ENCODE peak calls at places on chromosomes 6 and 20, in four cellular contexts. A, J, E and N are unnamed samples.

GRCh38 chr20:17832236-17832635 is 132.5 kb downstream of the BANF2 start:
- DNase-seq in A (no peak), J (no peak), E (no peak), N (no peak)

GRCh38 chr6:55902796-55903195 is 27.4 kb upstream of the BMP5 start:
- DNase-seq in A (no peak), J (no peak), E (no peak), N (no peak)

GRCh38 chr20:24949756-24950127 is 673 bp downstream of the CST7 start:
- DNase-seq in A (no peak), J (no peak), E (peak; percentile 18), N (no peak)

GRCh38 chr6:42394881-42395620 is 56.7 kb downstream of the TRERF1 start:
- DNase-seq in A (no peak), J (no peak), E (no peak), N (no peak)

GRCh38 chr6:107731422-107732319 is 92.4 kb downstream of the SCML4 start:
- DNase-seq in A (no peak), J (no peak), E (no peak), N (no peak)

GRCh38 chr6:35343092-35343834 is 905 bp downstream of the PPARD start:
- DNase-seq in A (no peak), J (no peak), E (peak; percentile 80), N (no peak)

GRCh38 chr20:5654557-5654956 is 95.6 kb upstream of the SHLD1 start:
- DNase-seq in A (no peak), J (no peak), E (peak; percentile 28), N (peak; percentile 93)

GRCh38 chr20:10961651-10962288 is 288.0 kb upstream of the JAG1 start:
- DNase-seq in A (no peak), J (no peak), E (no peak), N (no peak)

GRCh38 chr6:43287717-43288679 is 10.1 kb upstream of the SLC22A7 start:
- DNase-seq in A (no peak), J (no peak), E (no peak), N (no peak)

GRCh38 chr6:72283571-72283970 is 338.3 kb upstream of the KCNQ5 start:
- DNase-seq in A (no peak), J (no peak), E (no peak), N (no peak)

GRCh38 chr6:55562318-55562717 is 16.7 kb downstream of the HMGCLL1 start:
- DNase-seq in A (no peak), J (no peak), E (no peak), N (no peak)

GRCh38 chr6:143744593-143745151 is 66.9 kb downstream of the PHACTR2 start:
- DNase-seq in A (no peak), J (no peak), E (no peak), N (peak; percentile 85)

GRCh38 chr6:43807228-43808061 is 37.4 kb downstream of the VEGFA start:
- DNase-seq in A (no peak), J (no peak), E (no peak), N (peak; percentile 60)

GRCh38 chr20:57383447-57384347 is 7.5 kb upstream of the RBM38 start:
- DNase-seq in A (no peak), J (no peak), E (no peak), N (no peak)

GRCh38 chr6:129280719-129281118 is 397.8 kb downstream of the LAMA2 start:
- DNase-seq in A (no peak), J (no peak), E (no peak), N (no peak)

GRCh38 chr20:23031346-23031745 is 3.8 kb upstream of the SSTR4 start:
- DNase-seq in A (no peak), J (no peak), E (no peak), N (no peak)

GRCh38 chr20:63874254-63874653 is 9.2 kb downstream of the TPD52L2 start:
- DNase-seq in A (no peak), J (no peak), E (no peak), N (no peak)

GRCh38 chr20:868279-868678 is 34.8 kb downstream of the FAM110A start:
- DNase-seq in A (no peak), J (no peak), E (no peak), N (no peak)

GRCh38 chr6:47336334-47336733 is 26.6 kb upstream of the TNFRSF21 start:
- DNase-seq in A (no peak), J (no peak), E (no peak), N (no peak)

GRCh38 chr6:152532556-152533422 is 104.4 kb downstream of the SYNE1 start:
- DNase-seq in A (no peak), J (no peak), E (no peak), N (no peak)

GRCh38 chr20:50195524-50196120 is 5.0 kb downstream of the CEBPB start:
- DNase-seq in A (no peak), J (no peak), E (no peak), N (no peak)

GRCh38 chr6:48641544-48641943 is 530.5 kb upstream of the PTCHD4 start:
- DNase-seq in A (no peak), J (no peak), E (no peak), N (no peak)

GRCh38 chr6:81795890-81796289 is 43.4 kb upstream of the TENT5A start:
- DNase-seq in A (no peak), J (no peak), E (no peak), N (no peak)

GRCh38 chr6:23661549-23661948 is 464.5 kb upstream of the NRSN1 start:
- DNase-seq in A (no peak), J (no peak), E (no peak), N (no peak)

GRCh38 chr6:156513504-156513903 is 263.7 kb upstream of the ARID1B start:
- DNase-seq in A (no peak), J (no peak), E (no peak), N (no peak)

GRCh38 chr6:128370072-128370471 is 150.3 kb downstream of the PTPRK start:
- DNase-seq in A (no peak), J (no peak), E (no peak), N (peak; percentile 43)

GRCh38 chr20:26167499-26167898 is 470.8 kb upstream of the ZNF337 start:
- DNase-seq in A (no peak), J (no peak), E (no peak), N (no peak)

GRCh38 chr20:46343358-46344357 is 35.4 kb upstream of the CDH22 start:
- DNase-seq in A (no peak), J (no peak), E (no peak), N (no peak)

GRCh38 chr6:53103993-53104675 is 38.9 kb downstream of the FBXO9 start:
- DNase-seq in A (no peak), J (no peak), E (no peak), N (peak; percentile 74)

GRCh38 chr6:139109558-139109957 is 25.3 kb upstream of the HECA start:
- DNase-seq in A (no peak), J (no peak), E (no peak), N (peak; percentile 51)

GRCh38 chr6:157755752-157756411 is 67.2 kb upstream of the SNX9 start:
- DNase-seq in A (no peak), J (no peak), E (no peak), N (no peak)

GRCh38 chr6:99148111-99148510 is 200.4 kb upstream of the FBXL4 start:
- DNase-seq in A (no peak), J (no peak), E (no peak), N (no peak)

GRCh38 chr6:99146716-99147115 is 199.0 kb upstream of the FBXL4 start:
- DNase-seq in A (no peak), J (no peak), E (no peak), N (no peak)

GRCh38 chr6:99148761-99149160 is 200.7 kb downstream of the FAXC start:
- DNase-seq in A (no peak), J (no peak), E (no peak), N (no peak)

GRCh38 chr6:99152345-99152643 is 197.2 kb downstream of the FAXC start:
- DNase-seq in A (no peak), J (no peak), E (no peak), N (no peak)

GRCh38 chr6:99151634-99152344 is 197.7 kb downstream of the FAXC start:
- DNase-seq in A (peak; percentile 33), J (peak; percentile 4), E (peak; percentile 35), N (peak; percentile 23)
- TF ChIP-seq GABPA in A (no peak), J (no peak), E (no peak), N (no peak)

GRCh38 chr6:149449054-149449453 is 35.8 kb downstream of the ZC3H12D start:
- DNase-seq in A (no peak), J (no peak), E (no peak), N (no peak)

GRCh38 chr6:149449831-149450678 is 34.8 kb downstream of the ZC3H12D start:
- DNase-seq in A (no peak), J (no peak), E (no peak), N (no peak)

GRCh38 chr6:149452062-149452939 is 32.5 kb downstream of the ZC3H12D start:
- DNase-seq in A (no peak), J (no peak), E (no peak), N (peak; percentile 29)

GRCh38 chr6:149451361-149452061 is 33.3 kb downstream of the ZC3H12D start:
- DNase-seq in A (no peak), J (no peak), E (no peak), N (no peak)

GRCh38 chr6:149450679-149451360 is 34.0 kb downstream of the ZC3H12D start:
- DNase-seq in A (no peak), J (no peak), E (no peak), N (no peak)
- TF ChIP-seq ATF3 in A (no peak), J (no peak), E (no peak), N (no peak)

DNA sequence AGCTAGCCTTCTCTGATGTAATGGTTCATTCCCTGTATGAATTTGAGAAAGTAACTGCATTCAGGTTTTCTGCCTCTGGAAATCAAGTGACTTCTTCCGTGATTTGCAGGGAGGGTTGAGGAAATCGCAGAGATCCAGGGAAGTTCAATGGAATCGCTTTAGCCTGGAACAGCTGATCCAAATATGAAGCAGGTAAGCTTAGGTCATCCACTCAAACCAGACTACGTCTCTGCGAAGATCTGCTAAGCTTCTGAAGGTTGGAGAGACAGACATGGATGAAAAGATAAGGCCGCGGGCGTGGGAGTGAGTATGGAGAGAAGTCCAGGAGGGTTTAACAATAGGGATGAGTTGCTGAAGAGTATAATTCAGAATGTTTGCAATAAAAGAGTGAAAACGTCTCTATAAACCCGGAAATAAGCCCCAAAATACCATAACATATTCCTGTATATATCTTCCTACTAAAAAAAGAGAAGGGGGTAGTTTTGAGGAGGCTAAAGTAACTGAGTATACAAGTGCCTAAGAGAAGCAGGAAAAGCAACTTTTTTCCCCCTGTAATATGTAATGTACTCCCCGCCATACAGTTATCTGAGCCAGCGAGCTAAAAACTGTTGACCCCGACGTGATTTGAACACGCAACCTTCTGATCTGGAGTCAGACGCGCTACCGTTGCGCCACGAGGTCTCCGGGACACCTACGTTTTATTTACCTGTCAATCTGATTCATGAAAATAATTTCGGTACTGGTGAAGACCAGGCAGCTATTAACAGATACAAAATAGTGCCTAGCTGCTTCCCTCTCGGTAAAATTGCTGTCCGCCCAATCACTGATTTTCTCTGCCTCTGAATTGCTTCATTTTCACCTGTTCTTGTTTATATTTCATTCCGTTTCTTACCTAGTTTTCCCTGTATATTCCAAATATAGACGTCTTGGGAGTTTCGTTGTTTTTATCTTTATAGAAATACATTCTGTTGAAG is 33.9 kb upstream of the BTN3A2 start:
- DNase-seq in A (no peak), J (no peak), E (peak; percentile 58), N (peak; percentile 73)
- TF ChIP-seq GABPA in A (no peak), J (peak; percentile 33), E (no peak), N (no peak)

DNA sequence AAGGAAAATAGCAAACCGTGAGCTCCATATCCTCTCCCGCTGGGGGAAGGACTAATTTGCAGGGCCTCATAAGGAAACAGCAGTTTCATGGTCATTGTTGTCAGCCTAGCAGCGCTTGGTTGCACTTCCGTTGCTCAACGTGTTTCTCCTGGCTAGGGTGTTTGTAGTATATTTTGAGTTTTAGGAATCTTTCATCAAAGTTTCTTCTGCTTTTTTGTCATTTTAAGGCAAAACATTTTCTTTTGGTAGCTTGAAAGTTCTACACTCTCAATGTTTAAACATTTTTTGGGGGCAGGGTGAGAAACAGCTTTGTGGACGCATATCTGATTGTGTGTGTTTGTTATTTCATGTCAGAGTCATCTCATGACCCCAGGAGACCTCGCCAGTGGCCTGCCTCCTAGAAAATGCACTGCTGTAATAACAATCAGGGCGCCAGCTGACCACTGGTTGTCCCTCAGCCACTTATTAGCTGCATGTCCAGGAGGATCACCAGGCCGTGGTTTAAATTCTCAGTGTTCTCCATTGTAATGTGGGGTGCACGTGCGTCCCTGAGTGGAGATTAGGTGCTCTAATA is 20.6 kb downstream of the JARID2 start:
- DNase-seq in A (no peak), J (no peak), E (peak; percentile 70), N (peak; percentile 82)
- TF ChIP-seq ATF3 in A (no peak), J (no peak), E (peak; percentile 62), N (no peak)